ENCODE peak calls at places on chromosomes 6 and 20, in eight cellular contexts. One of them, this sample, is unnamed.

GRCh38 chr6:109869398-109870165 is 108.5 kb upstream of the GPR6 start:
- DNase-seq in PC-3: no peak
- DNase-seq in WERI-Rb-1: no peak
- DNase-seq in left lung: peak
- DNase-seq in mucosa of descending colon: no peak
- DNase-seq in HFF-Myc: no peak
- DNase-seq in right cardiac atrium: no peak
- DNase-seq in hepatocyte: peak
- DNase-seq in this sample: no peak

GRCh38 chr6:16136536-16137450 is 7.9 kb downstream of the MYLIP start:
- DNase-seq in PC-3: peak
- DNase-seq in WERI-Rb-1: no peak
- DNase-seq in left lung: no peak
- DNase-seq in mucosa of descending colon: peak
- DNase-seq in HFF-Myc: peak
- DNase-seq in right cardiac atrium: no peak
- DNase-seq in hepatocyte: no peak
- DNase-seq in this sample: no peak

GRCh38 chr20:51446656-51447055 is 95.9 kb downstream of the NFATC2 start:
- DNase-seq in PC-3: peak
- DNase-seq in WERI-Rb-1: no peak
- DNase-seq in left lung: no peak
- DNase-seq in mucosa of descending colon: no peak
- DNase-seq in HFF-Myc: peak
- DNase-seq in right cardiac atrium: no peak
- DNase-seq in hepatocyte: peak
- DNase-seq in this sample: no peak

GRCh38 chr20:24468401-24469115 is 871 bp upstream of the SYNDIG1 start:
- DNase-seq in PC-3: no peak
- DNase-seq in WERI-Rb-1: no peak
- DNase-seq in left lung: no peak
- DNase-seq in mucosa of descending colon: no peak
- DNase-seq in HFF-Myc: no peak
- DNase-seq in right cardiac atrium: no peak
- DNase-seq in hepatocyte: no peak
- DNase-seq in this sample: no peak

GRCh38 chr20:32321390-32321789 is 36.7 kb upstream of the ASXL1 start:
- DNase-seq in PC-3: no peak
- DNase-seq in WERI-Rb-1: no peak
- DNase-seq in left lung: no peak
- DNase-seq in mucosa of descending colon: no peak
- DNase-seq in HFF-Myc: no peak
- DNase-seq in right cardiac atrium: no peak
- DNase-seq in hepatocyte: no peak
- DNase-seq in this sample: no peak

GRCh38 chr6:142384455-142385332 is 82.9 kb downstream of the ADGRG6 start:
- DNase-seq in PC-3: peak
- DNase-seq in WERI-Rb-1: no peak
- DNase-seq in left lung: no peak
- DNase-seq in mucosa of descending colon: no peak
- DNase-seq in HFF-Myc: no peak
- DNase-seq in right cardiac atrium: no peak
- DNase-seq in hepatocyte: no peak
- DNase-seq in this sample: no peak

GRCh38 chr20:23666189-23666588 is 22.6 kb downstream of the CST4 start:
- DNase-seq in PC-3: peak
- DNase-seq in WERI-Rb-1: peak
- DNase-seq in left lung: no peak
- DNase-seq in mucosa of descending colon: no peak
- DNase-seq in HFF-Myc: no peak
- DNase-seq in right cardiac atrium: no peak
- DNase-seq in hepatocyte: no peak
- DNase-seq in this sample: no peak

GRCh38 chr20:13486694-13487093 is 152.0 kb downstream of the TASP1 start:
- DNase-seq in PC-3: no peak
- DNase-seq in WERI-Rb-1: no peak
- DNase-seq in left lung: no peak
- DNase-seq in mucosa of descending colon: no peak
- DNase-seq in HFF-Myc: no peak
- DNase-seq in right cardiac atrium: no peak
- DNase-seq in hepatocyte: no peak
- DNase-seq in this sample: no peak

GRCh38 chr6:64815718-64816117 is 891.3 kb downstream of the EYS start:
- DNase-seq in PC-3: peak
- DNase-seq in WERI-Rb-1: no peak
- DNase-seq in left lung: no peak
- DNase-seq in mucosa of descending colon: no peak
- DNase-seq in HFF-Myc: no peak
- DNase-seq in right cardiac atrium: no peak
- DNase-seq in hepatocyte: peak
- DNase-seq in this sample: no peak

GRCh38 chr6:117078624-117079023 is 186.7 kb upstream of the VGLL2 start:
- DNase-seq in PC-3: no peak
- DNase-seq in WERI-Rb-1: no peak
- DNase-seq in left lung: no peak
- DNase-seq in mucosa of descending colon: peak
- DNase-seq in HFF-Myc: no peak
- DNase-seq in right cardiac atrium: no peak
- DNase-seq in hepatocyte: no peak
- DNase-seq in this sample: no peak

GRCh38 chr6:14732845-14733757 is 512.8 kb upstream of the JARID2 start:
- DNase-seq in PC-3: peak
- DNase-seq in WERI-Rb-1: no peak
- DNase-seq in left lung: no peak
- DNase-seq in mucosa of descending colon: no peak
- DNase-seq in HFF-Myc: no peak
- DNase-seq in right cardiac atrium: no peak
- DNase-seq in hepatocyte: no peak
- DNase-seq in this sample: no peak

GRCh38 chr20:21505161-21505809 is 8.6 kb downstream of the NKX2-2 start:
- DNase-seq in PC-3: peak
- DNase-seq in WERI-Rb-1: peak
- DNase-seq in left lung: peak
- DNase-seq in mucosa of descending colon: peak
- DNase-seq in HFF-Myc: no peak
- DNase-seq in right cardiac atrium: peak
- DNase-seq in hepatocyte: peak
- DNase-seq in this sample: peak
- H3K4me3 ChIP-seq in PC-3: peak
- H3K4me3 ChIP-seq in WERI-Rb-1: peak
- H3K4me3 ChIP-seq in left lung: no peak
- H3K4me3 ChIP-seq in mucosa of descending colon: no peak
- H3K4me3 ChIP-seq in HFF-Myc: peak
- H3K4me3 ChIP-seq in right cardiac atrium: no peak
- H3K4me3 ChIP-seq in hepatocyte: peak
- H3K4me3 ChIP-seq in this sample: peak

DNA sequence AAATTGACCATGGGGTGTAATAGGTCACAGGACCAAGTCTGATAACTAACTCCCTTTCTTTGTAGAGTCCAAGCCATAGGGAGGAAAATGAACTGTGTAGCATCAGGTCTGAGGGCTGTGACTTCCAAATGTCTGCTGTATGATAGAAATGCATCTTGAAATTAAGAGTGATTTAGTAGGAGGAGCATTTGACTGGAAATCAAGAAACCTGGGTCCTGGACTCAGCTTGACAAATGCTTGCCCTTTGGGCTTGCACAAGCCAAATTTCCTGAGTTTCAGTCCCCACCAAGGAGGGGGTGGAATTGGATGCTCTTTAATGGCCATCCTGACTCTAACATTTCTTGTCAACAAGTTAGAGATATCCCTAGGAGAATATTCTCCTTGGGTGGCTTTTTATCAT is 187.0 kb downstream of the PDE7B start:
- DNase-seq in PC-3: no peak
- DNase-seq in WERI-Rb-1: no peak
- DNase-seq in left lung: no peak
- DNase-seq in mucosa of descending colon: no peak
- DNase-seq in HFF-Myc: no peak
- DNase-seq in right cardiac atrium: no peak
- DNase-seq in hepatocyte: no peak
- DNase-seq in this sample: no peak
- H3K4me3 ChIP-seq in PC-3: no peak
- H3K4me3 ChIP-seq in WERI-Rb-1: no peak
- H3K4me3 ChIP-seq in left lung: peak
- H3K4me3 ChIP-seq in mucosa of descending colon: no peak
- H3K4me3 ChIP-seq in HFF-Myc: no peak
- H3K4me3 ChIP-seq in right cardiac atrium: peak
- H3K4me3 ChIP-seq in hepatocyte: no peak
- H3K4me3 ChIP-seq in this sample: peak

DNA sequence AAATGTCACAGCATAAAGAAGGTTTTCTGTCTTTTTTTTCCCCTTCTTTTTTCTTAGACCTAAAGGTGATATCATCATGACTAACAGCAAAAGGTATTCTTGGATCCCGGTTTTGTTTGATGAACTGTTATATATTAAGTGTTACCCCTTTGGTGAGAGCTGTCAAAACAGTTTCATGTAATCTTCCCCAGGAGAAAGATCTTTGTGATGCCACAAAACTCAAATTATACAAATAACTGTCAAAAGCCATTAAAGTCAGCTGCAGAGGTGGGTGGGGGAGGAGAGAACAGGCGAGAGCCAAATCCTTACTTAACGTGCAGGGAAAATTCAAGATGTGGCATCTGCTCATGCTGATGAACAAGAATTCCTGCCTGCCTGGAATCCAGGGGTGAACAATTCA is 258.2 kb downstream of the BMP7 start:
- DNase-seq in PC-3: peak
- DNase-seq in WERI-Rb-1: no peak
- DNase-seq in left lung: no peak
- DNase-seq in mucosa of descending colon: no peak
- DNase-seq in HFF-Myc: no peak
- DNase-seq in right cardiac atrium: no peak
- DNase-seq in hepatocyte: no peak
- DNase-seq in this sample: no peak
- H3K4me3 ChIP-seq in PC-3: no peak
- H3K4me3 ChIP-seq in WERI-Rb-1: no peak
- H3K4me3 ChIP-seq in left lung: no peak
- H3K4me3 ChIP-seq in mucosa of descending colon: no peak
- H3K4me3 ChIP-seq in HFF-Myc: no peak
- H3K4me3 ChIP-seq in right cardiac atrium: no peak
- H3K4me3 ChIP-seq in hepatocyte: no peak
- H3K4me3 ChIP-seq in this sample: no peak

GRCh38 chr6:33213166-33213988 is 5.1 kb downstream of the RING1 start:
- DNase-seq in PC-3: no peak
- DNase-seq in WERI-Rb-1: peak
- DNase-seq in left lung: no peak
- DNase-seq in mucosa of descending colon: no peak
- DNase-seq in HFF-Myc: no peak
- DNase-seq in right cardiac atrium: peak
- DNase-seq in hepatocyte: no peak
- DNase-seq in this sample: no peak
- H3K4me3 ChIP-seq in PC-3: peak
- H3K4me3 ChIP-seq in WERI-Rb-1: peak
- H3K4me3 ChIP-seq in left lung: peak
- H3K4me3 ChIP-seq in mucosa of descending colon: no peak
- H3K4me3 ChIP-seq in HFF-Myc: peak
- H3K4me3 ChIP-seq in right cardiac atrium: peak
- H3K4me3 ChIP-seq in hepatocyte: peak
- H3K4me3 ChIP-seq in this sample: peak

GRCh38 chr6:151236668-151237401 is 2.9 kb upstream of the AKAP12 start:
- DNase-seq in PC-3: no peak
- DNase-seq in WERI-Rb-1: no peak
- DNase-seq in left lung: no peak
- DNase-seq in mucosa of descending colon: no peak
- DNase-seq in HFF-Myc: no peak
- DNase-seq in right cardiac atrium: no peak
- DNase-seq in hepatocyte: no peak
- DNase-seq in this sample: no peak

GRCh38 chr6:151240861-151241642 is 1.3 kb downstream of the AKAP12 start:
- DNase-seq in PC-3: peak
- DNase-seq in WERI-Rb-1: peak
- DNase-seq in left lung: peak
- DNase-seq in mucosa of descending colon: peak
- DNase-seq in HFF-Myc: peak
- DNase-seq in right cardiac atrium: peak
- DNase-seq in hepatocyte: peak
- DNase-seq in this sample: peak

GRCh38 chr6:151241853-151242252 is 2.1 kb downstream of the AKAP12 start:
- DNase-seq in PC-3: no peak
- DNase-seq in WERI-Rb-1: no peak
- DNase-seq in left lung: no peak
- DNase-seq in mucosa of descending colon: no peak
- DNase-seq in HFF-Myc: no peak
- DNase-seq in right cardiac atrium: no peak
- DNase-seq in hepatocyte: no peak
- DNase-seq in this sample: no peak

GRCh38 chr6:151240036-151240685 is 394 bp downstream of the AKAP12 start:
- DNase-seq in PC-3: peak
- DNase-seq in WERI-Rb-1: peak
- DNase-seq in left lung: peak
- DNase-seq in mucosa of descending colon: peak
- DNase-seq in HFF-Myc: peak
- DNase-seq in right cardiac atrium: peak
- DNase-seq in hepatocyte: peak
- DNase-seq in this sample: peak

GRCh38 chr6:151239603-151240035 is at the start of gene AKAP12:
- DNase-seq in PC-3: no peak
- DNase-seq in WERI-Rb-1: no peak
- DNase-seq in left lung: no peak
- DNase-seq in mucosa of descending colon: peak
- DNase-seq in HFF-Myc: no peak
- DNase-seq in right cardiac atrium: peak
- DNase-seq in hepatocyte: peak
- DNase-seq in this sample: peak
- H3K4me3 ChIP-seq in PC-3: peak
- H3K4me3 ChIP-seq in WERI-Rb-1: peak
- H3K4me3 ChIP-seq in left lung: peak
- H3K4me3 ChIP-seq in mucosa of descending colon: peak
- H3K4me3 ChIP-seq in HFF-Myc: peak
- H3K4me3 ChIP-seq in right cardiac atrium: peak
- H3K4me3 ChIP-seq in hepatocyte: peak
- H3K4me3 ChIP-seq in this sample: peak

DNA sequence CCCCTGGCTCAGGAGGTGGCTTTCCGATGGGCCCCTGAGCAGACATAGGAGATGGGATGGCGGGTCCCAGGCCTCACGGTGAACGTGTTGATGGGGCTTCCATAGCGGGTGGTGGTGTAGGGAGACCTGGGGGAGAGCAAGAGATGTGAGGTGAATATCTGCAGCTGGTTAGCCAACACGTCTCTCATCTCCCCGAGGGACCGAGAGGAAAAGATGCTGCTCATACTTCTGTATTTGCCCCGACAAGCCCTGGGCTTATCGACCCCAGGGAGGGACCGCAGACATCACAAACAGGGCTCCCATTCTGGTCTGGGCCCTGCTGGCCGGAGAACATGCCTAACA is 38.7 kb downstream of the C6orf132 start:
- DNase-seq in PC-3: no peak
- DNase-seq in WERI-Rb-1: no peak
- DNase-seq in left lung: no peak
- DNase-seq in mucosa of descending colon: no peak
- DNase-seq in HFF-Myc: no peak
- DNase-seq in right cardiac atrium: no peak
- DNase-seq in hepatocyte: no peak
- DNase-seq in this sample: no peak
- H3K4me3 ChIP-seq in PC-3: no peak
- H3K4me3 ChIP-seq in WERI-Rb-1: no peak
- H3K4me3 ChIP-seq in left lung: no peak
- H3K4me3 ChIP-seq in mucosa of descending colon: no peak
- H3K4me3 ChIP-seq in HFF-Myc: no peak
- H3K4me3 ChIP-seq in right cardiac atrium: no peak
- H3K4me3 ChIP-seq in hepatocyte: no peak
- H3K4me3 ChIP-seq in this sample: peak